ENCODE peak calls at places on chromosomes 3 and 15, in six cellular contexts. One of them, this sample, is unnamed.

GRCh38 chr3:151456065-151456464 is 4.8 kb downstream of the IGSF10 start:
- DNase-seq in fibroblast of lung: no peak
- DNase-seq in PC-3: no peak
- DNase-seq in neural progenitor cell: no peak
- DNase-seq in neuronal stem cell: no peak
- DNase-seq in MM.1S: no peak
- DNase-seq in this sample: no peak

GRCh38 chr3:4042869-4043268 is 243.6 kb downstream of the LRRN1 start:
- DNase-seq in fibroblast of lung: no peak
- DNase-seq in neural progenitor cell: no peak
- DNase-seq in MM.1S: no peak
- DNase-seq in PC-3: no peak
- DNase-seq in neuronal stem cell: no peak
- DNase-seq in this sample: no peak

GRCh38 chr15:71761649-71762048 is 48.7 kb upstream of the NR2E3 start:
- DNase-seq in neural progenitor cell: no peak
- DNase-seq in PC-3: peak; percentile 95
- DNase-seq in neuronal stem cell: no peak
- DNase-seq in fibroblast of lung: peak; percentile 68
- DNase-seq in MM.1S: no peak
- DNase-seq in this sample: peak; percentile 82

GRCh38 chr3:132004571-132004970 is 30.2 kb downstream of the CPNE4 start:
- DNase-seq in MM.1S: no peak
- DNase-seq in PC-3: no peak
- DNase-seq in neural progenitor cell: no peak
- DNase-seq in fibroblast of lung: peak; percentile 13
- DNase-seq in neuronal stem cell: no peak
- DNase-seq in this sample: no peak

GRCh38 chr15:40338041-40338657 is 2.6 kb downstream of the CCDC9B start:
- DNase-seq in neural progenitor cell: peak; percentile 88
- DNase-seq in fibroblast of lung: peak; percentile 57
- DNase-seq in MM.1S: peak; percentile 58
- DNase-seq in neuronal stem cell: peak; percentile 62
- DNase-seq in PC-3: peak; percentile 73
- DNase-seq in this sample: peak; percentile 66

GRCh38 chr3:99562990-99563607 is 75.3 kb upstream of the COL8A1 start:
- DNase-seq in MM.1S: no peak
- DNase-seq in neural progenitor cell: no peak
- DNase-seq in neuronal stem cell: no peak
- DNase-seq in PC-3: peak; percentile 77
- DNase-seq in fibroblast of lung: no peak
- DNase-seq in this sample: peak; percentile 22

GRCh38 chr15:48965972-48966371 is 2.3 kb upstream of the SHC4 start:
- DNase-seq in neuronal stem cell: no peak
- DNase-seq in MM.1S: no peak
- DNase-seq in fibroblast of lung: peak; percentile 72
- DNase-seq in neural progenitor cell: no peak
- DNase-seq in PC-3: peak; percentile 63
- DNase-seq in this sample: peak; percentile 86

GRCh38 chr3:158830391-158830790 is 28.5 kb downstream of the MFSD1 start:
- DNase-seq in neural progenitor cell: no peak
- DNase-seq in MM.1S: no peak
- DNase-seq in fibroblast of lung: peak; percentile 35
- DNase-seq in PC-3: peak; percentile 69
- DNase-seq in neuronal stem cell: no peak
- DNase-seq in this sample: peak; percentile 83

GRCh38 chr3:59425942-59426341 is 376.1 kb upstream of the CFAP20DC start:
- DNase-seq in fibroblast of lung: no peak
- DNase-seq in PC-3: no peak
- DNase-seq in neural progenitor cell: no peak
- DNase-seq in MM.1S: peak; percentile 17
- DNase-seq in neuronal stem cell: no peak
- DNase-seq in this sample: no peak

GRCh38 chr15:90362936-90363212 is 10.8 kb downstream of the ZNF774 start:
- DNase-seq in fibroblast of lung: peak; percentile 90
- DNase-seq in PC-3: peak; percentile 61
- DNase-seq in MM.1S: no peak
- DNase-seq in neural progenitor cell: no peak
- DNase-seq in neuronal stem cell: no peak
- DNase-seq in this sample: peak; percentile 66

GRCh38 chr3:82978368-82978767 is 1216.9 kb upstream of the GBE1 start:
- DNase-seq in neuronal stem cell: no peak
- DNase-seq in PC-3: no peak
- DNase-seq in fibroblast of lung: no peak
- DNase-seq in neural progenitor cell: no peak
- DNase-seq in MM.1S: no peak
- DNase-seq in this sample: no peak

GRCh38 chr3:99505200-99505599 is 133.2 kb upstream of the COL8A1 start:
- DNase-seq in neuronal stem cell: no peak
- DNase-seq in MM.1S: no peak
- DNase-seq in PC-3: no peak
- DNase-seq in neural progenitor cell: no peak
- DNase-seq in fibroblast of lung: no peak
- DNase-seq in this sample: no peak

GRCh38 chr3:171556574-171557145 is 96.5 kb upstream of the TNIK start:
- DNase-seq in PC-3: peak; percentile 30
- DNase-seq in neural progenitor cell: peak; percentile 22
- DNase-seq in neuronal stem cell: no peak
- DNase-seq in MM.1S: peak; percentile 52
- DNase-seq in fibroblast of lung: no peak
- DNase-seq in this sample: peak; percentile 81

GRCh38 chr3:59659755-59660154 is 609.9 kb upstream of the CFAP20DC start:
- DNase-seq in neural progenitor cell: no peak
- DNase-seq in MM.1S: no peak
- DNase-seq in fibroblast of lung: no peak
- DNase-seq in PC-3: no peak
- DNase-seq in neuronal stem cell: no peak
- DNase-seq in this sample: no peak

GRCh38 chr15:59294961-59295741 is 77.5 kb downstream of the MYO1E start:
- DNase-seq in PC-3: peak; percentile 90
- DNase-seq in fibroblast of lung: peak; percentile 86
- DNase-seq in neural progenitor cell: no peak
- DNase-seq in MM.1S: no peak
- DNase-seq in neuronal stem cell: no peak
- DNase-seq in this sample: peak; percentile 79

GRCh38 chr15:47484997-47485396 is 232.3 kb upstream of the SEMA6D start:
- DNase-seq in MM.1S: no peak
- DNase-seq in PC-3: peak; percentile 55
- DNase-seq in neural progenitor cell: no peak
- DNase-seq in neuronal stem cell: no peak
- DNase-seq in fibroblast of lung: peak; percentile 46
- DNase-seq in this sample: no peak

GRCh38 chr3:48661501-48662139 is 1.1 kb downstream of the CELSR3 start:
- DNase-seq in neuronal stem cell: peak; percentile 86
- DNase-seq in MM.1S: peak; percentile 56
- DNase-seq in neural progenitor cell: peak; percentile 90
- DNase-seq in fibroblast of lung: peak; percentile 49
- DNase-seq in PC-3: peak; percentile 40
- DNase-seq in this sample: peak; percentile 40

GRCh38 chr15:59741274-59741906 is 52.3 kb upstream of the BNIP2 start:
- DNase-seq in fibroblast of lung: peak; percentile 6
- DNase-seq in MM.1S: peak; percentile 12
- DNase-seq in PC-3: peak; percentile 44
- DNase-seq in neuronal stem cell: peak; percentile 20
- DNase-seq in neural progenitor cell: peak; percentile 55
- DNase-seq in this sample: peak; percentile 13

GRCh38 chr3:38334656-38335055 is 11.9 kb upstream of the XYLB start:
- DNase-seq in MM.1S: no peak
- DNase-seq in fibroblast of lung: peak; percentile 63
- DNase-seq in neuronal stem cell: no peak
- DNase-seq in PC-3: peak; percentile 43
- DNase-seq in neural progenitor cell: no peak
- DNase-seq in this sample: no peak

GRCh38 chr3:117811797-117812196 is 1102.2 kb downstream of the TUSC7 start:
- DNase-seq in MM.1S: no peak
- DNase-seq in neural progenitor cell: no peak
- DNase-seq in fibroblast of lung: no peak
- DNase-seq in PC-3: no peak
- DNase-seq in neuronal stem cell: no peak
- DNase-seq in this sample: no peak

GRCh38 chr3:120649735-120650705 is 32.0 kb downstream of the HGD start:
- DNase-seq in fibroblast of lung: no peak
- DNase-seq in neural progenitor cell: no peak
- DNase-seq in neuronal stem cell: no peak
- DNase-seq in PC-3: no peak
- DNase-seq in MM.1S: no peak
- DNase-seq in this sample: no peak

GRCh38 chr3:128493221-128494151 is 485 bp upstream of the GATA2 start:
- DNase-seq in neural progenitor cell: peak; percentile 36
- DNase-seq in PC-3: no peak
- DNase-seq in fibroblast of lung: no peak
- DNase-seq in neuronal stem cell: no peak
- DNase-seq in MM.1S: no peak
- DNase-seq in this sample: no peak

GRCh38 chr15:68556139-68556990 is 22.4 kb upstream of the CORO2B start:
- DNase-seq in fibroblast of lung: no peak
- DNase-seq in MM.1S: no peak
- DNase-seq in neural progenitor cell: no peak
- DNase-seq in PC-3: no peak
- DNase-seq in neuronal stem cell: no peak
- DNase-seq in this sample: no peak

GRCh38 chr15:96359772-96360498 is 29.4 kb downstream of the NR2F2 start:
- DNase-seq in neuronal stem cell: no peak
- DNase-seq in fibroblast of lung: peak; percentile 53
- DNase-seq in neural progenitor cell: peak; percentile 90
- DNase-seq in MM.1S: no peak
- DNase-seq in PC-3: no peak
- DNase-seq in this sample: no peak

GRCh38 chr3:10283638-10284037 is 9.1 kb downstream of the GHRL start:
- DNase-seq in PC-3: no peak
- DNase-seq in neuronal stem cell: no peak
- DNase-seq in fibroblast of lung: no peak
- DNase-seq in neural progenitor cell: no peak
- DNase-seq in MM.1S: no peak
- DNase-seq in this sample: no peak
- H3K4me1 ChIP-seq in PC-3: peaks cover 12% of the 10 kb centered on the region
- H3K4me1 ChIP-seq in neuronal stem cell: peaks cover 18% of the 10 kb centered on the region
- H3K4me1 ChIP-seq in fibroblast of lung: no peaks in the 10 kb centered on the region
- H3K4me1 ChIP-seq in neural progenitor cell: peaks cover 16% of the 10 kb centered on the region
- H3K4me1 ChIP-seq in MM.1S: no peaks in the 10 kb centered on the region
- H3K4me1 ChIP-seq in this sample: no peaks in the 10 kb centered on the region

GRCh38 chr3:183253364-183253960 is 409 bp downstream of the B3GNT5 start:
- DNase-seq in PC-3: peak; percentile 40
- DNase-seq in fibroblast of lung: peak; percentile 81
- DNase-seq in neuronal stem cell: no peak
- DNase-seq in neural progenitor cell: peak; percentile 54
- DNase-seq in MM.1S: no peak
- DNase-seq in this sample: no peak

GRCh38 chr3:183254816-183255730 is 2.0 kb downstream of the B3GNT5 start:
- DNase-seq in neural progenitor cell: peak; percentile 29
- DNase-seq in fibroblast of lung: peak; percentile 58
- DNase-seq in MM.1S: no peak
- DNase-seq in PC-3: peak; percentile 74
- DNase-seq in neuronal stem cell: no peak
- DNase-seq in this sample: peak; percentile 76

GRCh38 chr3:183252108-183252782 is 808 bp upstream of the B3GNT5 start:
- DNase-seq in MM.1S: no peak
- DNase-seq in fibroblast of lung: no peak
- DNase-seq in PC-3: peak; percentile 64
- DNase-seq in neuronal stem cell: no peak
- DNase-seq in neural progenitor cell: no peak
- DNase-seq in this sample: peak; percentile 41

GRCh38 chr3:183253961-183254815 is 1.1 kb downstream of the B3GNT5 start:
- DNase-seq in MM.1S: no peak
- DNase-seq in neural progenitor cell: peak; percentile 79
- DNase-seq in fibroblast of lung: no peak
- DNase-seq in neuronal stem cell: no peak
- DNase-seq in PC-3: peak; percentile 48
- DNase-seq in this sample: no peak

DNA sequence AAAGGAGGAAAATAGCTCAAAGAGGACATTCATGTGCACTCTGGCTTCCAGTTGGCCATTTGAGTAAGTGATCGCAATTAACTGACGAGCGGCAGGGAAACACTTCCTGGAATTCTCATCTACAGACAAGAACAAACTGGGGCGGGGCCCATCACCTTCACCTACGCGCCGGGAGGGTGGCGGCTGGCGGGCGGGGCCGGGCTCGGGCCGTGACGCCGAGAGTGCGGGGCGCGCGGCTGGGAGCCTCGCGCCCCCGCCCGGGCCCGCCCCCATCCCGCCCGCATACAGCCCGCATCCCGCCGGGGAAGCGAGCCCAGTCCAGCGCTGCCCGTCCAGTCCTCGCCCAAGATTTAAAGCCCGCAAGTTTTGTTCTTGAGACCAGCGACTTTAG is at the start of gene B3GNT5:
- DNase-seq in MM.1S: no peak
- DNase-seq in PC-3: peak; percentile 75
- DNase-seq in fibroblast of lung: no peak
- DNase-seq in neuronal stem cell: no peak
- DNase-seq in neural progenitor cell: no peak
- DNase-seq in this sample: peak; percentile 87
- H2AFZ ChIP-seq in MM.1S: peak within 1 kb of the TSS; percentile 16
- H2AFZ ChIP-seq in PC-3: peak within 1 kb of the TSS; percentile 61
- H2AFZ ChIP-seq in fibroblast of lung: peak within 1 kb of the TSS; percentile 75
- H2AFZ ChIP-seq in neuronal stem cell: peak within 1 kb of the TSS; percentile 90
- H2AFZ ChIP-seq in neural progenitor cell: peak within 1 kb of the TSS; percentile 97
- H2AFZ ChIP-seq in this sample: peak within 1 kb of the TSS; percentile 68

DNA sequence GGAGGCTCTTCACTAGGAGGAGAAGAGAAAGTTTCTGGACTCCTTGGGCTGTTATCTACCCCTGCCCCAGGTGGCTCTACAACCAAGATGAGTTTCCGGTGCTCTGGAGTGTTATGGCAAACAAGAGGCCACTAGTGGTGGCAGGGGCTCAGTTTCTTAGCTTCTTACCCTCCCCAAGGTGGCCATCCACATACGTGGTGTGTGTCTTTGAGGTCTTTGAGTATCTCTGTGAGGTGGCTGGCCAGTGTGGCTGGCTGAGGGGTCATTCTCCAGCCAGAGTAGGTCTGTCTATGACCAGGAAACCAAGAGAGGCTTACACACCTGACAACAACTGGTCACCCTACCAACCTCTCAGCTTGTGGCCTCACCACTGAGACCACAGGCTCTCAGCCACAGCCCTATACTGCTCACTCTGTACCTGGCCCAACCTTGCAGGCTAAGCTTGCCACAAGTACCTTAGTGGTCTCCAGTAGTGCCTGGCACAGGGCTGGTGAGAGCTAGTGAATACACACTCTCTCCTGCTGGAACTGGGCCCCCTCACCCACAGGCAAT is 5.0 kb downstream of the HEMK1 start:
- DNase-seq in neuronal stem cell: no peak
- DNase-seq in MM.1S: no peak
- DNase-seq in PC-3: no peak
- DNase-seq in fibroblast of lung: no peak
- DNase-seq in neural progenitor cell: no peak
- DNase-seq in this sample: no peak
- H3K4me1 ChIP-seq in neuronal stem cell: no peaks in the 10 kb centered on the region
- H3K4me1 ChIP-seq in MM.1S: peaks cover 6% of the 10 kb centered on the region
- H3K4me1 ChIP-seq in PC-3: peaks cover 8% of the 10 kb centered on the region
- H3K4me1 ChIP-seq in fibroblast of lung: no peaks in the 10 kb centered on the region
- H3K4me1 ChIP-seq in neural progenitor cell: peaks cover 6% of the 10 kb centered on the region
- H3K4me1 ChIP-seq in this sample: peaks cover 11% of the 10 kb centered on the region

GRCh38 chr3:195080571-195081141 is 190.3 kb downstream of the XXYLT1 start:
- DNase-seq in fibroblast of lung: no peak
- DNase-seq in neural progenitor cell: no peak
- DNase-seq in PC-3: no peak
- DNase-seq in MM.1S: no peak
- DNase-seq in neuronal stem cell: no peak
- DNase-seq in this sample: no peak
- H2AFZ ChIP-seq in fibroblast of lung: no peak overlapping the region
- H2AFZ ChIP-seq in neural progenitor cell: no peak overlapping the region
- H2AFZ ChIP-seq in PC-3: no peak overlapping the region
- H2AFZ ChIP-seq in MM.1S: no peak overlapping the region
- H2AFZ ChIP-seq in neuronal stem cell: no peak overlapping the region
- H2AFZ ChIP-seq in this sample: no peak overlapping the region

GRCh38 chr3:47413751-47414150 is 32.9 kb downstream of the PTPN23 start:
- DNase-seq in neuronal stem cell: no peak
- DNase-seq in fibroblast of lung: no peak
- DNase-seq in PC-3: no peak
- DNase-seq in MM.1S: no peak
- DNase-seq in neural progenitor cell: no peak
- DNase-seq in this sample: no peak
- H3K4me1 ChIP-seq in neuronal stem cell: peaks cover 1% of the 10 kb centered on the region
- H3K4me1 ChIP-seq in fibroblast of lung: no peaks in the 10 kb centered on the region
- H3K4me1 ChIP-seq in PC-3: no peaks in the 10 kb centered on the region
- H3K4me1 ChIP-seq in MM.1S: no peaks in the 10 kb centered on the region
- H3K4me1 ChIP-seq in neural progenitor cell: no peaks in the 10 kb centered on the region
- H3K4me1 ChIP-seq in this sample: no peaks in the 10 kb centered on the region

This sample was measured in mammary epithelial cell.